ENCODE peak calls at places on chromosomes 6 and 20, in nine cellular contexts. F is adrenal gland; N is cardiac muscle cell; S is CD8-positive, alpha-beta T cell; X is AG04450; G is foreskin fibroblast; P is astrocyte of the cerebellum; E is endothelial cell of umbilical vein; J is heart left ventricle. T is an unnamed sample.

GRCh38 chr6:108940741-108941140 is 92.5 kb downstream of the ARMC2 start:
- DNase-seq in N (no peak), G (no peak), P (no peak), E (no peak), J (no peak), X (no peak), F (no peak), S (no peak), T (no peak)

GRCh38 chr6:42380208-42380979 is 71.3 kb downstream of the TRERF1 start:
- DNase-seq in E (no peak), J (no peak), F (no peak), N (no peak), X (no peak), P (no peak), G (no peak), S (no peak), T (no peak)

GRCh38 chr6:84422380-84422968 is 195.0 kb upstream of the CEP162 start:
- DNase-seq in X (peak), G (no peak), J (peak), F (peak), P (peak), E (peak), S (no peak), N (peak), T (peak)

GRCh38 chr6:157579467-157580031 is 198.6 kb downstream of the ZDHHC14 start:
- DNase-seq in N (no peak), E (peak), X (no peak), S (no peak), J (no peak), F (peak), P (no peak), G (no peak), T (no peak)

GRCh38 chr6:4055420-4056041 is 23.4 kb downstream of the FAM217A start:
- DNase-seq in P (peak), G (peak), S (no peak), F (peak), X (peak), N (no peak), E (peak), J (peak), T (no peak)

GRCh38 chr6:112372213-112372806 is 25.2 kb downstream of the RFPL4B start:
- DNase-seq in F (no peak), J (no peak), S (no peak), X (peak), N (peak), E (peak), G (no peak), P (peak), T (no peak)

GRCh38 chr6:100344321-100344720 is 120.4 kb downstream of the SIM1 start:
- DNase-seq in F (no peak), X (no peak), P (no peak), S (no peak), J (no peak), G (no peak), N (no peak), E (no peak), T (no peak)

GRCh38 chr20:48621256-48622078 is 206.3 kb downstream of the PREX1 start:
- DNase-seq in P (no peak), N (no peak), G (no peak), J (no peak), S (no peak), X (no peak), E (no peak), F (peak), T (no peak)

GRCh38 chr6:158328446-158328845 is 16.2 kb downstream of the TULP4 start:
- DNase-seq in G (no peak), S (no peak), P (no peak), N (no peak), F (no peak), X (no peak), E (no peak), J (no peak), T (no peak)

GRCh38 chr20:51586005-51586440 is 43.5 kb upstream of the NFATC2 start:
- DNase-seq in S (no peak), F (no peak), N (no peak), P (peak), J (no peak), X (no peak), E (no peak), G (peak), T (no peak)

GRCh38 chr6:6676910-6677441 is 88.5 kb downstream of the LY86 start:
- DNase-seq in F (peak), E (peak), S (peak), P (peak), J (peak), N (peak), X (peak), G (peak), T (peak)

GRCh38 chr6:140758169-140758877 is 1374.4 kb upstream of the GJE1 start:
- DNase-seq in E (no peak), X (no peak), G (no peak), F (no peak), J (no peak), P (no peak), N (no peak), S (no peak), T (no peak)

GRCh38 chr20:20211274-20211987 is 156.5 kb upstream of the INSM1 start:
- DNase-seq in N (no peak), P (no peak), S (no peak), E (no peak), J (no peak), F (no peak), X (no peak), G (peak), T (no peak)

GRCh38 chr6:56890683-56891429 is 64.1 kb upstream of the BEND6 start:
- DNase-seq in P (peak), G (peak), F (peak), E (peak), S (no peak), X (peak), J (no peak), N (no peak), T (peak)

GRCh38 chr20:11979306-11980128 is 61.8 kb downstream of the BTBD3 start:
- DNase-seq in J (no peak), X (no peak), E (no peak), P (no peak), F (no peak), S (no peak), G (no peak), N (no peak), T (peak)

GRCh38 chr20:59515013-59515905 is 89.1 kb upstream of the PHACTR3 start:
- DNase-seq in S (no peak), F (peak), J (peak), E (peak), N (peak), X (no peak), G (peak), P (no peak), T (peak)

GRCh38 chr20:3732327-3733118 is at the start of gene HSPA12B:
- DNase-seq in J (no peak), F (no peak), X (no peak), P (no peak), N (peak), G (no peak), S (no peak), E (no peak), T (no peak)
- H3K4me3 ChIP-seq in J (peak), F (peak), X (no peak), P (no peak), N (no peak), G (no peak), S (no peak), E (peak), T (no peak)

GRCh38 chr6:5399391-5399790 is 138.1 kb downstream of the FARS2 start:
- DNase-seq in X (no peak), J (no peak), N (no peak), S (no peak), F (no peak), G (no peak), E (no peak), P (no peak), T (no peak)

GRCh38 chr6:5403619-5404018 is 142.3 kb downstream of the FARS2 start:
- DNase-seq in F (no peak), E (no peak), X (no peak), G (no peak), S (no peak), P (no peak), J (no peak), N (no peak), T (no peak)

GRCh38 chr6:5403076-5403475 is 141.8 kb downstream of the FARS2 start:
- DNase-seq in N (no peak), G (no peak), P (no peak), F (no peak), J (no peak), E (peak), S (no peak), X (no peak), T (no peak)

GRCh38 chr6:5398530-5398929 is 137.2 kb downstream of the FARS2 start:
- DNase-seq in X (no peak), G (no peak), S (no peak), N (peak), F (no peak), P (no peak), E (peak), J (no peak), T (peak)

GRCh38 chr6:5401845-5402738 is 140.8 kb downstream of the FARS2 start:
- DNase-seq in J (no peak), F (no peak), X (no peak), G (no peak), P (no peak), S (no peak), E (peak), N (peak), T (peak)
- TF ChIP-seq CTCF in J (peak), F (peak), X (peak), G (peak), P (peak), S (peak), E (peak), N (peak), T (peak)

GRCh38 chr6:88166901-88167624 is 916 bp upstream of the CNR1 start:
- DNase-seq in F (no peak), G (no peak), J (no peak), S (no peak), X (no peak), N (peak), P (no peak), E (no peak), T (peak)
- H3K4me3 ChIP-seq in F (peak), G (no peak), J (peak), S (no peak), X (no peak), N (peak), P (peak), E (no peak), T (peak)

GRCh38 chr20:40704828-40705227 is 15.8 kb upstream of the MAFB start:
- DNase-seq in G (no peak), J (no peak), S (no peak), N (no peak), E (no peak), F (no peak), X (no peak), P (no peak), T (no peak)

GRCh38 chr20:40705413-40705812 is 16.4 kb upstream of the MAFB start:
- DNase-seq in N (no peak), P (no peak), G (no peak), J (no peak), F (no peak), X (no peak), E (no peak), S (no peak), T (no peak)

GRCh38 chr20:40703981-40704530 is 15.0 kb upstream of the MAFB start:
- DNase-seq in P (no peak), S (no peak), X (no peak), N (no peak), F (peak), E (no peak), G (no peak), J (no peak), T (peak)

GRCh38 chr20:40710608-40711007 is 21.6 kb upstream of the MAFB start:
- DNase-seq in X (no peak), G (no peak), N (no peak), J (no peak), E (no peak), P (no peak), F (no peak), S (no peak), T (no peak)

GRCh38 chr20:40706977-40707582 is 18.0 kb upstream of the MAFB start:
- DNase-seq in G (no peak), J (no peak), E (no peak), S (no peak), P (no peak), X (no peak), N (peak), F (no peak), T (peak)
- TF ChIP-seq CTCF in G (no peak), J (no peak), E (no peak), S (no peak), P (peak), X (no peak), N (no peak), F (no peak), T (peak)

GRCh38 chr6:150004783-150005717 is 20.3 kb downstream of the RAET1L start:
- DNase-seq in N (peak), J (peak), E (peak), P (peak), X (peak), F (peak), S (peak), G (peak), T (peak)
- H3K4me3 ChIP-seq in N (peak), J (peak), E (peak), P (peak), X (peak), F (peak), S (peak), G (peak), T (peak)

GRCh38 chr6:52061481-52061880 is 25.9 kb downstream of the PKHD1 start:
- DNase-seq in E (no peak), G (no peak), S (no peak), N (no peak), J (no peak), X (no peak), P (no peak), F (no peak), T (no peak)

GRCh38 chr6:52063584-52064400 is 23.6 kb downstream of the PKHD1 start:
- DNase-seq in S (peak), N (peak), P (no peak), X (no peak), E (peak), J (no peak), G (no peak), F (peak), T (peak)

GRCh38 chr6:52059821-52060220 is 27.6 kb downstream of the PKHD1 start:
- DNase-seq in P (no peak), N (no peak), E (no peak), G (no peak), X (no peak), J (no peak), S (no peak), F (no peak), T (no peak)

DNA sequence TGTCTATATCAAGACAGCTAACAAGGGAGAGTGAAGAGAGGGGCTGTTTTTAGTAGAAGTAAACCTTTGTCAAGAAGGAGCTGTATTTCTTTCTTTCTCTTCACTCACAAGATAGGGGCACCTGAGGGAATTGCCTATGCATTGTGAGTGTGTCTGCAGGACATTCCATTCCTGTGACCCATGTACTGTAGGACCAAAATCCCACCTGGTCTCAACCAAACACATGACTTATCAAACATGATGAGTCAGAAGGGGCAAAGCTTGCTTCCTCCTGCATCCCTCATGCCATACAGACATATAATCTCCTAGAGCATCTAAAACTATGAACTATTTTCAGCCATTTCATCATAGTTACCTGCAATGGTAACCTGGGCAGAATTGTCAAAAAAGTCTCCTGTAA is 21.8 kb downstream of the PKHD1 start:
- DNase-seq in E (no peak), G (no peak), X (no peak), F (no peak), J (no peak), P (no peak), S (no peak), N (no peak), T (no peak)
- TF ChIP-seq CTCF in E (no peak), G (no peak), X (no peak), F (no peak), J (no peak), P (no peak), S (no peak), N (no peak), T (no peak)

GRCh38 chr6:136763716-136764521 is 28.4 kb downstream of the MAP3K5 start:
- DNase-seq in E (no peak), S (no peak), J (no peak), G (no peak), F (no peak), N (no peak), P (no peak), X (no peak), T (peak)
- H3K4me3 ChIP-seq in E (no peak), S (no peak), J (no peak), G (no peak), F (no peak), N (no peak), P (no peak), X (no peak), T (peak)

GRCh38 chr6:159852877-159853276 is 37.9 kb upstream of the MAS1 start:
- DNase-seq in G (no peak), S (no peak), X (no peak), F (no peak), P (no peak), N (no peak), J (no peak), E (no peak), T (peak)
- TF ChIP-seq CTCF in G (peak), S (peak), X (peak), F (peak), P (no peak), N (peak), J (no peak), E (no peak), T (peak)

GRCh38 chr6:79042799-79043126 is 35.3 kb downstream of the PHIP start:
- DNase-seq in F (no peak), P (no peak), J (no peak), G (no peak), X (no peak), N (no peak), S (no peak), E (no peak), T (no peak)
- H3K4me3 ChIP-seq in F (no peak), P (no peak), J (no peak), G (no peak), X (no peak), N (no peak), S (no peak), E (no peak), T (no peak)

T was measured in GM12865.